ENCODE peak calls at places on chromosome 18, in eight cellular contexts. E is Peyer's patch, B is WTC11, Y is IMR-90, R is BE2C, C is colonic mucosa, I is transverse colon, D is Panc1. Q is an unnamed sample.
A peak's percentile ranks its signal among the peaks of the same experiment; 100 is the strongest.

GRCh38 chr18:45850021-45850420 is 24.5 kb downstream of the SIGLEC15 start:
- DNase-seq in B (peak; percentile 66), C (no peak), R (no peak), I (no peak), D (no peak), E (no peak), Y (no peak), Q (no peak)

GRCh38 chr18:10094608-10095137 is 180.9 kb downstream of the VAPA start:
- DNase-seq in I (no peak), C (no peak), R (no peak), E (no peak), B (no peak), Y (no peak), D (no peak), Q (no peak)

GRCh38 chr18:79871481-79872091 is 73.8 kb downstream of the KCNG2 start:
- DNase-seq in B (no peak), E (peak; percentile 26), C (no peak), R (no peak), I (no peak), D (no peak), Y (no peak), Q (no peak)

GRCh38 chr18:45166341-45167108 is 448.8 kb upstream of the SLC14A2 start:
- DNase-seq in B (no peak), D (no peak), E (peak; percentile 69), Y (peak; percentile 80), C (peak; percentile 51), R (no peak), I (peak; percentile 46), Q (no peak)

GRCh38 chr18:40404284-40404683 is 1550.8 kb upstream of the PIK3C3 start:
- DNase-seq in I (no peak), Y (peak; percentile 54), E (no peak), C (no peak), R (no peak), B (no peak), D (no peak), Q (no peak)

GRCh38 chr18:21997207-21998143 is 171.9 kb upstream of the GATA6 start:
- DNase-seq in D (peak; percentile 46), Y (peak; percentile 42), C (peak; percentile 33), B (peak; percentile 23), R (no peak), I (no peak), E (no peak), Q (peak; percentile 20)

GRCh38 chr18:55869965-55870585 is 282.1 kb upstream of the TCF4 start:
- DNase-seq in C (no peak), I (no peak), D (no peak), E (peak; percentile 46), B (no peak), Y (peak; percentile 61), R (no peak), Q (no peak)

GRCh38 chr18:2926528-2926927 is 79.7 kb downstream of the EMILIN2 start:
- DNase-seq in B (no peak), Y (no peak), D (no peak), I (no peak), E (no peak), R (no peak), C (no peak), Q (no peak)

GRCh38 chr18:66872277-66872676 is 268.4 kb upstream of the CDH19 start:
- DNase-seq in E (no peak), Y (no peak), I (no peak), D (no peak), C (no peak), B (no peak), R (no peak), Q (no peak)

GRCh38 chr18:5455644-5456043 is 88.2 kb downstream of the EPB41L3 start:
- DNase-seq in Y (peak; percentile 96), D (no peak), B (no peak), E (no peak), R (no peak), C (no peak), I (no peak), Q (no peak)

GRCh38 chr18:36757081-36757480 is 71.7 kb downstream of the TPGS2 start:
- DNase-seq in I (no peak), C (no peak), D (peak; percentile 27), R (no peak), Y (peak; percentile 80), E (no peak), B (no peak), Q (peak; percentile 22)
- TF ChIP-seq CTCF in I (peak; percentile 64), C (peak; percentile 55), D (peak; percentile 63), R (peak; percentile 61), Y (peak; percentile 86), E (peak; percentile 34), B (peak; percentile 57), Q (peak; percentile 67)

DNA sequence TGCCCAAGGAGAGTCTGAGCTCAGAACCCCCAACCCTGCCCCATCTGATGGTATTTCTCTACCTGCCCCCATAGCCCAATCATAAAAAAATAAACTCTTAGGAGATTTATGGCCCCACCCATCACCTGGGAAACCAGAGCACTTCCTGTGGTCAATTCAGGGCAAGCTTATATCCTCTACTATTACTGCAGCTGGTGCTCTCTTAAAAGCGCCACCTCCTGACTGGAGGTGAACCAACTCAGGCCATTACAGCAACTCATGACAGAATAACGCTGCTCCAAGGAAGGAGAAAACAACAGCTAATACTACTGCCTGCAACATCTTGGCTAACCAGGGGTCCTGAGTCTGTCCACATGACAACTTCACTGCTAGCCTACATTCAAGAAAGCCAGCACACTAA is 195.7 kb downstream of the MTCL1 start:
- DNase-seq in I (no peak), Y (no peak), B (no peak), E (no peak), D (no peak), C (no peak), R (no peak), Q (no peak)
- TF ChIP-seq CTCF in I (no peak), Y (no peak), B (no peak), E (no peak), D (no peak), C (no peak), R (no peak), Q (no peak)

DNA sequence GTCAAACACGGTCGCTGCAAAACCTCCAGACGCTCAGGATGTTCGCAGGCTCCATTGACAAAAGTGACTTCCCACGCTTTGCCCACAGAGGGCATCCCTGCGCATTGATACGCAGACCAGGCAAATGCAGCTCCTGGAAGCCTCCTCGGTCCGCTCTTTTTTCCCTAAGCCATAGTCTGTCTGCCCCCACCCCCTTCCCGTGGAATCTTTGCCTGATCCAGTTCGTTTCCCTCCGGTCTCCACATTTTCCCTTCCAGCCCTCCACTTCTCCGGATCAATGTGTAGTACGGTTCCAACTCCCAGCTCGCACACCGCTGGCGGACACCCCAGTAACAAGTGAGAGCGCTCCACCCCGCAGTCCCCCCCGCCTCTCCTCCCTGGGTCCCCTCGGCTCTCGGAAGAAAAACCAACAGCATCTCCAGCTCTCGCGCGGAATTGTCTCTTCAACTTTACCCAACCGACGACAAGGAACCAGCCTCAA is at the start of gene DCC:
- DNase-seq in Y (peak; percentile 45), I (peak; percentile 34), B (peak; percentile 68), D (no peak), C (peak; percentile 24), R (peak; percentile 36), E (peak; percentile 45), Q (peak; percentile 67)
- TF ChIP-seq CTCF in Y (peak; percentile 28), I (peak; percentile 29), B (no peak), D (peak; percentile 48), C (no peak), R (peak; percentile 49), E (no peak), Q (no peak)

DNA sequence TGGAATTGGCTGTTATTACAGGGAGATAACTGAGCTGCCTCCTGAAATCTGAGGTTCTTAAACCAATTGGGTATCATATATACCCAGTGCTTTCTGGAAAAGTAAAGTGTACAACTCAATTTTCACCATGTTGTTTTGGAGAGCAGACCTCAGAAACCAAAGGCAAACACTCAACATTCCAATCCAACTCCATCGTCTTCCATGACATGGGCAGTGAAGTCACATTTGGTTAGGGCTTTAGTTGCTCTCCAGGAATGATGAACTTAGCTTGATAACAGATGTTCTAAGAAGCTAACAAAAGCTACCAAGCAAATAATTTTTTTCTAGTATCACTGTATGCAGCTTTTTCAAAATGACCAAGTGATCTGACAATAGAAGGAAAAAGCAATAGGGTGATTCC is 107.0 kb upstream of the SLC35G4 start:
- DNase-seq in B (no peak), C (no peak), Y (peak; percentile 83), R (no peak), D (no peak), I (no peak), E (no peak), Q (no peak)
- TF ChIP-seq CTCF in B (no peak), C (no peak), Y (no peak), R (no peak), D (no peak), I (no peak), E (no peak), Q (no peak)

DNA sequence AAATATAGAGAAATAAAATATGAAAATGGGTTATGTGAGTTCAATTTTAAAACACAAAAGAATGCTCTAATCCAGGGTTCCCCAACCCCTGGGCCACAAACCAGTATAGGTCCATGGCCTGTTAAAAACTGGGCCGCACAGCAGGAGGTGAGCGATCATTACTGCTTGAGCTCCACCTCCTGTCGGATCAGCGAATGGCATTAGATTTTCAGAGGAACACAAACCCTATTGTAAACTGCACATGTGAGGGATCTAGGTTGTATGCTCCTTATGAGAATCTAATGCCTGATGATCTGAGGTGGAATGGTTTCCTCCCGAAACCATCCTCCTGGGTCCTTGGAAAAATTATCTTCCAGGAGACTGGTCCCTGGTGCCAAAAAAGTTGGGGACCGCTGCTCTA is 34.7 kb downstream of the TTR start:
- DNase-seq in B (no peak), Y (no peak), I (no peak), D (no peak), R (no peak), C (no peak), E (no peak), Q (no peak)
- TF ChIP-seq CTCF in B (no peak), Y (no peak), I (no peak), D (peak; percentile 6), R (no peak), C (no peak), E (no peak), Q (no peak)

DNA sequence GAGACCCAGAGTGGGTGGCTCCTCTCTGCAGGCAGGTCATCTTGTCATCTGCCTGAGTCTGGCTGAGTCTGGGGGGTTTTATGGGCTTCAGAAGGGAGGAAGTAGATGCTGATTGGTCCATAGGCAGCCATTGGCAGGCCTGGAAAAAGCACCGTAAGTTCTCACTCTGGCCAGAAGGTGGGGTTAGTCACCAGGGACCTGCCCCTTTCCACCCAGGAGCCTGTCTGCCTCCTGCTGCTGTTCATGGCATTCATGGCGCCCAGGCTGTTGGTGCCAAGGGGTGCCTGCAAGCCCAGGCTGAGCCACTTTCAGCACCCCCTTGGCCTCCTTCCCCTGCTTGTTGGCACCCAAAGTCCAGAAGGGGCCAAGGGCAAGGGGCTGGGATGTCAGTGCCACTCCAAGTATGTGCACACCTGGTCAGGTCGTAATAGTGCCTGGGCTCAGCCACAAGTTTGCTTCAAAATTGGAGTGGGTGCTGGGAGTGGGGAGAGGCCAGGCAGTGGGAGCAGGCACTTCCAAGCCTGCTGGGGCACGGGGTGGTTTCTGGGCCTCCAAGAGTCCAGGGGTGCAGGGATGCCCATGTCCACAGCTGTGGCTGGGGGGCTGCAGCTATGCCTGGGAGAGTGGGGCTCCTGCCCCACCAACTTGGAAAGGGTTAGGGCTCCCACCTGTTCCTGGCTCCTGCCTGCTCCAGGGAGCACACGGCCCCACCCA is 178.1 kb downstream of the FAM210A start:
- DNase-seq in E (no peak), R (no peak), Y (no peak), C (peak; percentile 12), I (no peak), D (no peak), B (no peak), Q (no peak)
- TF ChIP-seq CTCF in E (no peak), R (no peak), Y (no peak), C (no peak), I (no peak), D (no peak), B (no peak), Q (no peak)

Q was measured in endothelial cell.